ENCODE peak calls at places on chromosomes 13 and 19, in nine cellular contexts. One of them, this sample, is unnamed. For H3K4me1, the result is how much of the 10 kb centered on the place peaks cover.

GRCh38 chr13:82370306-82370705 is 1512.0 kb downstream of the SLITRK1 start:
- DNase-seq in Peyer's patch: no peak
- DNase-seq in naive thymus-derived CD4-positive, alpha-beta T cell: no peak
- DNase-seq in ovary: no peak
- DNase-seq in left ventricle myocardium inferior: no peak
- DNase-seq in heart left ventricle: no peak
- DNase-seq in tibial artery: no peak
- DNase-seq in right cardiac atrium: no peak
- DNase-seq in mammary epithelial cell: no peak
- DNase-seq in this sample: peak

GRCh38 chr19:2325261-2326046 is 2.9 kb downstream of the LSM7 start:
- DNase-seq in Peyer's patch: peak
- DNase-seq in naive thymus-derived CD4-positive, alpha-beta T cell: no peak
- DNase-seq in ovary: no peak
- DNase-seq in left ventricle myocardium inferior: no peak
- DNase-seq in heart left ventricle: no peak
- DNase-seq in tibial artery: no peak
- DNase-seq in right cardiac atrium: no peak
- DNase-seq in mammary epithelial cell: no peak
- DNase-seq in this sample: no peak

GRCh38 chr13:24215732-24216131 is 55.2 kb downstream of the SPATA13 start:
- DNase-seq in Peyer's patch: no peak
- DNase-seq in naive thymus-derived CD4-positive, alpha-beta T cell: no peak
- DNase-seq in ovary: peak
- DNase-seq in left ventricle myocardium inferior: peak
- DNase-seq in heart left ventricle: peak
- DNase-seq in tibial artery: peak
- DNase-seq in right cardiac atrium: peak
- DNase-seq in mammary epithelial cell: no peak
- DNase-seq in this sample: no peak

GRCh38 chr13:74820809-74821208 is 661.2 kb downstream of the TBC1D4 start:
- DNase-seq in Peyer's patch: no peak
- DNase-seq in naive thymus-derived CD4-positive, alpha-beta T cell: no peak
- DNase-seq in ovary: no peak
- DNase-seq in left ventricle myocardium inferior: no peak
- DNase-seq in heart left ventricle: no peak
- DNase-seq in tibial artery: no peak
- DNase-seq in right cardiac atrium: no peak
- DNase-seq in mammary epithelial cell: no peak
- DNase-seq in this sample: no peak

GRCh38 chr19:3441089-3441985 is 39.0 kb downstream of the SMIM24 start:
- DNase-seq in Peyer's patch: no peak
- DNase-seq in naive thymus-derived CD4-positive, alpha-beta T cell: no peak
- DNase-seq in ovary: no peak
- DNase-seq in left ventricle myocardium inferior: no peak
- DNase-seq in heart left ventricle: no peak
- DNase-seq in tibial artery: no peak
- DNase-seq in right cardiac atrium: no peak
- DNase-seq in mammary epithelial cell: no peak
- DNase-seq in this sample: no peak

GRCh38 chr19:48619692-48620565 is 623 bp downstream of the SPHK2 start:
- DNase-seq in Peyer's patch: no peak
- DNase-seq in naive thymus-derived CD4-positive, alpha-beta T cell: no peak
- DNase-seq in ovary: peak
- DNase-seq in left ventricle myocardium inferior: no peak
- DNase-seq in heart left ventricle: no peak
- DNase-seq in tibial artery: no peak
- DNase-seq in right cardiac atrium: no peak
- DNase-seq in mammary epithelial cell: no peak
- DNase-seq in this sample: no peak

GRCh38 chr13:111187879-111188643 is 73.0 kb downstream of the ARHGEF7 start:
- DNase-seq in Peyer's patch: no peak
- DNase-seq in naive thymus-derived CD4-positive, alpha-beta T cell: no peak
- DNase-seq in ovary: no peak
- DNase-seq in left ventricle myocardium inferior: no peak
- DNase-seq in heart left ventricle: peak
- DNase-seq in tibial artery: no peak
- DNase-seq in right cardiac atrium: no peak
- DNase-seq in mammary epithelial cell: peak
- DNase-seq in this sample: peak

GRCh38 chr19:6235031-6235951 is 44.5 kb downstream of the MLLT1 start:
- DNase-seq in Peyer's patch: no peak
- DNase-seq in naive thymus-derived CD4-positive, alpha-beta T cell: no peak
- DNase-seq in ovary: no peak
- DNase-seq in left ventricle myocardium inferior: peak
- DNase-seq in heart left ventricle: peak
- DNase-seq in tibial artery: no peak
- DNase-seq in right cardiac atrium: no peak
- DNase-seq in mammary epithelial cell: no peak
- DNase-seq in this sample: no peak

GRCh38 chr13:112861876-112862615 is 107.0 kb upstream of the MCF2L start:
- DNase-seq in Peyer's patch: no peak
- DNase-seq in naive thymus-derived CD4-positive, alpha-beta T cell: no peak
- DNase-seq in ovary: no peak
- DNase-seq in left ventricle myocardium inferior: no peak
- DNase-seq in heart left ventricle: no peak
- DNase-seq in tibial artery: no peak
- DNase-seq in right cardiac atrium: no peak
- DNase-seq in mammary epithelial cell: no peak
- DNase-seq in this sample: no peak

GRCh38 chr19:324716-325115 is 19.9 kb downstream of the MIER2 start:
- DNase-seq in Peyer's patch: no peak
- DNase-seq in naive thymus-derived CD4-positive, alpha-beta T cell: no peak
- DNase-seq in ovary: no peak
- DNase-seq in left ventricle myocardium inferior: no peak
- DNase-seq in heart left ventricle: no peak
- DNase-seq in tibial artery: no peak
- DNase-seq in right cardiac atrium: no peak
- DNase-seq in mammary epithelial cell: no peak
- DNase-seq in this sample: no peak

GRCh38 chr13:30752201-30752797 is 17.0 kb downstream of the ALOX5AP start:
- DNase-seq in Peyer's patch: no peak
- DNase-seq in naive thymus-derived CD4-positive, alpha-beta T cell: no peak
- DNase-seq in ovary: no peak
- DNase-seq in left ventricle myocardium inferior: peak
- DNase-seq in heart left ventricle: peak
- DNase-seq in tibial artery: no peak
- DNase-seq in right cardiac atrium: peak
- DNase-seq in mammary epithelial cell: no peak
- DNase-seq in this sample: no peak

GRCh38 chr19:9848060-9848459 is 12.9 kb downstream of the PIN1 start:
- DNase-seq in Peyer's patch: no peak
- DNase-seq in naive thymus-derived CD4-positive, alpha-beta T cell: peak
- DNase-seq in ovary: no peak
- DNase-seq in left ventricle myocardium inferior: no peak
- DNase-seq in heart left ventricle: no peak
- DNase-seq in tibial artery: no peak
- DNase-seq in right cardiac atrium: no peak
- DNase-seq in mammary epithelial cell: no peak
- DNase-seq in this sample: no peak

GRCh38 chr19:42092350-42092749 is 16.4 kb downstream of the ZNF574 start:
- DNase-seq in Peyer's patch: no peak
- DNase-seq in naive thymus-derived CD4-positive, alpha-beta T cell: no peak
- DNase-seq in ovary: no peak
- DNase-seq in left ventricle myocardium inferior: no peak
- DNase-seq in heart left ventricle: no peak
- DNase-seq in tibial artery: no peak
- DNase-seq in right cardiac atrium: no peak
- DNase-seq in mammary epithelial cell: peak
- DNase-seq in this sample: no peak

GRCh38 chr19:7318176-7318575 is 24.0 kb upstream of the INSR start:
- DNase-seq in Peyer's patch: no peak
- DNase-seq in naive thymus-derived CD4-positive, alpha-beta T cell: no peak
- DNase-seq in ovary: no peak
- DNase-seq in left ventricle myocardium inferior: no peak
- DNase-seq in heart left ventricle: no peak
- DNase-seq in tibial artery: no peak
- DNase-seq in right cardiac atrium: no peak
- DNase-seq in mammary epithelial cell: no peak
- DNase-seq in this sample: no peak

GRCh38 chr13:27264648-27265047 is 6.0 kb upstream of the RASL11A start:
- DNase-seq in Peyer's patch: no peak
- DNase-seq in naive thymus-derived CD4-positive, alpha-beta T cell: no peak
- DNase-seq in ovary: no peak
- DNase-seq in left ventricle myocardium inferior: no peak
- DNase-seq in heart left ventricle: no peak
- DNase-seq in tibial artery: no peak
- DNase-seq in right cardiac atrium: no peak
- DNase-seq in mammary epithelial cell: no peak
- DNase-seq in this sample: no peak

GRCh38 chr19:50869479-50869878 is 3.8 kb upstream of the KLK2 start:
- DNase-seq in Peyer's patch: no peak
- DNase-seq in naive thymus-derived CD4-positive, alpha-beta T cell: no peak
- DNase-seq in ovary: no peak
- DNase-seq in left ventricle myocardium inferior: no peak
- DNase-seq in heart left ventricle: no peak
- DNase-seq in tibial artery: no peak
- DNase-seq in right cardiac atrium: no peak
- DNase-seq in mammary epithelial cell: no peak
- DNase-seq in this sample: no peak

GRCh38 chr19:50874185-50874584 is 946 bp downstream of the KLK2 start:
- DNase-seq in Peyer's patch: no peak
- DNase-seq in naive thymus-derived CD4-positive, alpha-beta T cell: no peak
- DNase-seq in ovary: no peak
- DNase-seq in left ventricle myocardium inferior: no peak
- DNase-seq in heart left ventricle: no peak
- DNase-seq in tibial artery: no peak
- DNase-seq in right cardiac atrium: no peak
- DNase-seq in mammary epithelial cell: no peak
- DNase-seq in this sample: no peak

GRCh38 chr19:50870417-50871089 is 2.7 kb upstream of the KLK2 start:
- DNase-seq in Peyer's patch: no peak
- DNase-seq in naive thymus-derived CD4-positive, alpha-beta T cell: no peak
- DNase-seq in ovary: no peak
- DNase-seq in left ventricle myocardium inferior: no peak
- DNase-seq in heart left ventricle: no peak
- DNase-seq in tibial artery: no peak
- DNase-seq in right cardiac atrium: no peak
- DNase-seq in mammary epithelial cell: no peak
- DNase-seq in this sample: no peak

GRCh38 chr19:50875795-50876422 is 2.7 kb downstream of the KLK2 start:
- DNase-seq in Peyer's patch: no peak
- DNase-seq in naive thymus-derived CD4-positive, alpha-beta T cell: no peak
- DNase-seq in ovary: no peak
- DNase-seq in left ventricle myocardium inferior: no peak
- DNase-seq in heart left ventricle: no peak
- DNase-seq in tibial artery: no peak
- DNase-seq in right cardiac atrium: no peak
- DNase-seq in mammary epithelial cell: no peak
- DNase-seq in this sample: no peak

DNA sequence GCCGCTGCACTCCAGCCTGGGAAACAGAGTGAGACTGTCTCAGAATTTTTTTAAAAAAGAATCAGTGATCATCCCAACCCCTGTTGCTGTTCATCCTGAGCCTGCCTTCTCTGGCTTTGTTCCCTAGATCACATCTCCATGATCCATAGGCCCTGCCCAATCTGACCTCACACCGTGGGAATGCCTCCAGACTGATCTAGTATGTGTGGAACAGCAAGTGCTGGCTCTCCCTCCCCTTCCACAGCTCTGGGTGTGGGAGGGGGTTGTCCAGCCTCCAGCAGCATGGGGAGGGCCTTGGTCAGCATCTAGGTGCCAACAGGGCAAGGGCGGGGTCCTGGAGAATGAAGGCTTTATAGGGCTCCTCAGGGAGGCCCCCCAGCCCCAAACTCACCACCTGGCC is at the start of gene KLK2:
- DNase-seq in Peyer's patch: no peak
- DNase-seq in naive thymus-derived CD4-positive, alpha-beta T cell: no peak
- DNase-seq in ovary: no peak
- DNase-seq in left ventricle myocardium inferior: no peak
- DNase-seq in heart left ventricle: no peak
- DNase-seq in tibial artery: no peak
- DNase-seq in right cardiac atrium: no peak
- DNase-seq in mammary epithelial cell: no peak
- DNase-seq in this sample: no peak
- H3K27ac ChIP-seq in Peyer's patch: no peak
- H3K27ac ChIP-seq in naive thymus-derived CD4-positive, alpha-beta T cell: no peak
- H3K27ac ChIP-seq in ovary: no peak
- H3K27ac ChIP-seq in left ventricle myocardium inferior: no peak
- H3K27ac ChIP-seq in heart left ventricle: no peak
- H3K27ac ChIP-seq in tibial artery: no peak
- H3K27ac ChIP-seq in right cardiac atrium: no peak
- H3K27ac ChIP-seq in mammary epithelial cell: no peak
- H3K27ac ChIP-seq in this sample: no peak

GRCh38 chr19:33387351-33388230 is 14.1 kb downstream of the CEBPG start:
- DNase-seq in Peyer's patch: no peak
- DNase-seq in naive thymus-derived CD4-positive, alpha-beta T cell: no peak
- DNase-seq in ovary: no peak
- DNase-seq in left ventricle myocardium inferior: peak
- DNase-seq in heart left ventricle: peak
- DNase-seq in tibial artery: no peak
- DNase-seq in right cardiac atrium: no peak
- DNase-seq in mammary epithelial cell: no peak
- DNase-seq in this sample: no peak
- H3K4me1 ChIP-seq in Peyer's patch: under half
- H3K4me1 ChIP-seq in naive thymus-derived CD4-positive, alpha-beta T cell: under half
- H3K4me1 ChIP-seq in ovary: under half
- H3K4me1 ChIP-seq in left ventricle myocardium inferior: half or more
- H3K4me1 ChIP-seq in heart left ventricle: under half
- H3K4me1 ChIP-seq in tibial artery: under half
- H3K4me1 ChIP-seq in right cardiac atrium: under half
- H3K4me1 ChIP-seq in mammary epithelial cell: under half
- H3K4me1 ChIP-seq in this sample: under half

DNA sequence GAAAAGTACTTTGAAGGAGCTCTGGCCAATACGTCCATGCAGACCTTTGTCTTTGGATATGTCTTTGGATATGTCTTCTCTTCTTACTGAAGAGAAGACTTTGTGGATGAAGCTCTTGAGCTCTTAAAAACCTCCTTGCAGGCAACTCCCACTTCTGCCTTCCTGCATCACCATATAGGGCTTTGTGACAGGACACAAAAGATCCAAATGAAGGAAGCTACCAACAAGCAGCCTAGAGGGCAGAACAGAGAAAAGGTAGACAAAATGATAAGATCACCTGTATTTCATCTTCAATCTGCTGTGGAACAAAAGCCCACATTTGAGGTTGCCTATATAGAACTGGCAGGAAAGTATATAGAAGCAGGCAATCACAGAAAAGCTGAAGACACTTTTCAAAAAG is 42.6 kb downstream of the N4BP2L1 start:
- DNase-seq in Peyer's patch: no peak
- DNase-seq in naive thymus-derived CD4-positive, alpha-beta T cell: no peak
- DNase-seq in ovary: no peak
- DNase-seq in left ventricle myocardium inferior: no peak
- DNase-seq in heart left ventricle: no peak
- DNase-seq in tibial artery: no peak
- DNase-seq in right cardiac atrium: no peak
- DNase-seq in mammary epithelial cell: no peak
- DNase-seq in this sample: no peak
- H3K27ac ChIP-seq in Peyer's patch: no peak
- H3K27ac ChIP-seq in naive thymus-derived CD4-positive, alpha-beta T cell: no peak
- H3K27ac ChIP-seq in ovary: no peak
- H3K27ac ChIP-seq in left ventricle myocardium inferior: no peak
- H3K27ac ChIP-seq in heart left ventricle: no peak
- H3K27ac ChIP-seq in tibial artery: no peak
- H3K27ac ChIP-seq in right cardiac atrium: no peak
- H3K27ac ChIP-seq in mammary epithelial cell: no peak
- H3K27ac ChIP-seq in this sample: no peak

DNA sequence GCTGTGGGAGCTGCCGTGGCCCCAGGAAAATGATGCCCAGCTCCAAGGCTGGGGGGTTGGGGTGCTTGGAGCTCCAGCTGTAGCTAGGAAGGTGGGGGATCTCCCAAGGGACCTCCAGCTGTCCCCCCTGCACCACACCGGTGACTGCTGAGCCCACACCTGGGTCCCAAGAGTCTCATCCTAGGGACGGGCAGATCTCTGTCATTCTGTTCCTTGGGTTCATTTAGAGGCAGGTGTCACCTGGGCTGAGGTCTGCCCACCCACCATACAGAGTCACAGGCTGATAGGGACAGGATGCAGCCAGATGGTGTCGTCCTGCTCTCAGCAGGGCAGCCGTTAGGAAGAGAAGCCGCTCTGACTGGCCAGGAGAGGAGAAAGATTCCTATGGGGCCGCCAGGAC is 5.3 kb downstream of the F2RL3 start:
- DNase-seq in Peyer's patch: peak
- DNase-seq in naive thymus-derived CD4-positive, alpha-beta T cell: no peak
- DNase-seq in ovary: no peak
- DNase-seq in left ventricle myocardium inferior: no peak
- DNase-seq in heart left ventricle: no peak
- DNase-seq in tibial artery: no peak
- DNase-seq in right cardiac atrium: no peak
- DNase-seq in mammary epithelial cell: no peak
- DNase-seq in this sample: no peak
- H3K4me1 ChIP-seq in Peyer's patch: under half
- H3K4me1 ChIP-seq in naive thymus-derived CD4-positive, alpha-beta T cell: under half
- H3K4me1 ChIP-seq in ovary: under half
- H3K4me1 ChIP-seq in left ventricle myocardium inferior: under half
- H3K4me1 ChIP-seq in heart left ventricle: under half
- H3K4me1 ChIP-seq in tibial artery: under half
- H3K4me1 ChIP-seq in right cardiac atrium: under half
- H3K4me1 ChIP-seq in mammary epithelial cell: under half
- H3K4me1 ChIP-seq in this sample: under half

This sample was measured in foreskin keratinocyte.